ENCODE peak calls at places on chromosomes 7 and 10, in nine cellular contexts. One of them, this sample, is unnamed.

GRCh38 chr7:2580636-2581035 is 21.9 kb downstream of the IQCE start:
- DNase-seq in activated CD4-positive, alpha-beta T cell treated with anti-CD3 and anti-CD28 coated beads, Interleukin-2, amount 50 U/mL, for 24 hours: no peak
- DNase-seq in PC-9: no peak
- DNase-seq in hypothalamus: no peak
- DNase-seq in SK-N-SH: no peak
- DNase-seq in kidney tubule cell: no peak
- DNase-seq in left colon: no peak
- DNase-seq in naive thymus-derived CD4-positive, alpha-beta T cell: no peak
- DNase-seq in CD8-positive, alpha-beta T cell: no peak
- DNase-seq in this sample: no peak

GRCh38 chr10:49350856-49351532 is 44.9 kb downstream of the DRGX start:
- DNase-seq in SK-N-SH: no peak
- DNase-seq in kidney tubule cell: no peak
- DNase-seq in PC-9: no peak
- DNase-seq in left colon: no peak
- DNase-seq in CD8-positive, alpha-beta T cell: no peak
- DNase-seq in naive thymus-derived CD4-positive, alpha-beta T cell: no peak
- DNase-seq in hypothalamus: no peak
- DNase-seq in activated CD4-positive, alpha-beta T cell treated with anti-CD3 and anti-CD28 coated beads, Interleukin-2, amount 50 U/mL, for 24 hours: no peak
- DNase-seq in this sample: no peak

GRCh38 chr7:138436388-138436787 is 23.7 kb upstream of the TRIM24 start:
- DNase-seq in left colon: no peak
- DNase-seq in hypothalamus: no peak
- DNase-seq in activated CD4-positive, alpha-beta T cell treated with anti-CD3 and anti-CD28 coated beads, Interleukin-2, amount 50 U/mL, for 24 hours: no peak
- DNase-seq in kidney tubule cell: no peak
- DNase-seq in CD8-positive, alpha-beta T cell: no peak
- DNase-seq in SK-N-SH: no peak
- DNase-seq in naive thymus-derived CD4-positive, alpha-beta T cell: no peak
- DNase-seq in PC-9: no peak
- DNase-seq in this sample: no peak

GRCh38 chr7:76515999-76516443 is 5.7 kb downstream of the UPK3B start:
- DNase-seq in CD8-positive, alpha-beta T cell: no peak
- DNase-seq in naive thymus-derived CD4-positive, alpha-beta T cell: peak
- DNase-seq in left colon: no peak
- DNase-seq in SK-N-SH: peak
- DNase-seq in kidney tubule cell: peak
- DNase-seq in activated CD4-positive, alpha-beta T cell treated with anti-CD3 and anti-CD28 coated beads, Interleukin-2, amount 50 U/mL, for 24 hours: no peak
- DNase-seq in PC-9: peak
- DNase-seq in hypothalamus: peak
- DNase-seq in this sample: peak

GRCh38 chr7:102913846-102914245 is 1.0 kb downstream of the LRRC17 start:
- DNase-seq in naive thymus-derived CD4-positive, alpha-beta T cell: no peak
- DNase-seq in SK-N-SH: no peak
- DNase-seq in hypothalamus: no peak
- DNase-seq in left colon: no peak
- DNase-seq in CD8-positive, alpha-beta T cell: no peak
- DNase-seq in PC-9: no peak
- DNase-seq in activated CD4-positive, alpha-beta T cell treated with anti-CD3 and anti-CD28 coated beads, Interleukin-2, amount 50 U/mL, for 24 hours: no peak
- DNase-seq in kidney tubule cell: no peak
- DNase-seq in this sample: no peak

GRCh38 chr7:115678049-115678982 is 352.2 kb downstream of the TFEC start:
- DNase-seq in CD8-positive, alpha-beta T cell: no peak
- DNase-seq in hypothalamus: no peak
- DNase-seq in left colon: peak
- DNase-seq in naive thymus-derived CD4-positive, alpha-beta T cell: no peak
- DNase-seq in activated CD4-positive, alpha-beta T cell treated with anti-CD3 and anti-CD28 coated beads, Interleukin-2, amount 50 U/mL, for 24 hours: no peak
- DNase-seq in PC-9: no peak
- DNase-seq in kidney tubule cell: peak
- DNase-seq in SK-N-SH: no peak
- DNase-seq in this sample: no peak

GRCh38 chr10:11147723-11148122 is 130.1 kb downstream of the CELF2 start:
- DNase-seq in activated CD4-positive, alpha-beta T cell treated with anti-CD3 and anti-CD28 coated beads, Interleukin-2, amount 50 U/mL, for 24 hours: no peak
- DNase-seq in PC-9: no peak
- DNase-seq in hypothalamus: no peak
- DNase-seq in naive thymus-derived CD4-positive, alpha-beta T cell: no peak
- DNase-seq in CD8-positive, alpha-beta T cell: no peak
- DNase-seq in SK-N-SH: no peak
- DNase-seq in kidney tubule cell: no peak
- DNase-seq in left colon: no peak
- DNase-seq in this sample: peak

GRCh38 chr10:11563936-11564335 is 47.5 kb downstream of the USP6NL start:
- DNase-seq in SK-N-SH: no peak
- DNase-seq in kidney tubule cell: no peak
- DNase-seq in activated CD4-positive, alpha-beta T cell treated with anti-CD3 and anti-CD28 coated beads, Interleukin-2, amount 50 U/mL, for 24 hours: no peak
- DNase-seq in CD8-positive, alpha-beta T cell: no peak
- DNase-seq in naive thymus-derived CD4-positive, alpha-beta T cell: no peak
- DNase-seq in left colon: no peak
- DNase-seq in hypothalamus: no peak
- DNase-seq in PC-9: no peak
- DNase-seq in this sample: no peak

GRCh38 chr7:45646207-45646821 is 72.1 kb downstream of the ADCY1 start:
- DNase-seq in naive thymus-derived CD4-positive, alpha-beta T cell: no peak
- DNase-seq in left colon: no peak
- DNase-seq in activated CD4-positive, alpha-beta T cell treated with anti-CD3 and anti-CD28 coated beads, Interleukin-2, amount 50 U/mL, for 24 hours: no peak
- DNase-seq in CD8-positive, alpha-beta T cell: no peak
- DNase-seq in hypothalamus: no peak
- DNase-seq in PC-9: no peak
- DNase-seq in kidney tubule cell: no peak
- DNase-seq in SK-N-SH: no peak
- DNase-seq in this sample: no peak

GRCh38 chr7:106462914-106463482 is 178.2 kb upstream of the NAMPT start:
- DNase-seq in left colon: no peak
- DNase-seq in kidney tubule cell: no peak
- DNase-seq in SK-N-SH: no peak
- DNase-seq in activated CD4-positive, alpha-beta T cell treated with anti-CD3 and anti-CD28 coated beads, Interleukin-2, amount 50 U/mL, for 24 hours: no peak
- DNase-seq in CD8-positive, alpha-beta T cell: no peak
- DNase-seq in naive thymus-derived CD4-positive, alpha-beta T cell: no peak
- DNase-seq in hypothalamus: no peak
- DNase-seq in PC-9: no peak
- DNase-seq in this sample: no peak

GRCh38 chr7:2321020-2321419 is 6.8 kb upstream of the SNX8 start:
- DNase-seq in activated CD4-positive, alpha-beta T cell treated with anti-CD3 and anti-CD28 coated beads, Interleukin-2, amount 50 U/mL, for 24 hours: no peak
- DNase-seq in CD8-positive, alpha-beta T cell: no peak
- DNase-seq in SK-N-SH: no peak
- DNase-seq in kidney tubule cell: peak
- DNase-seq in hypothalamus: no peak
- DNase-seq in PC-9: peak
- DNase-seq in left colon: no peak
- DNase-seq in naive thymus-derived CD4-positive, alpha-beta T cell: no peak
- DNase-seq in this sample: no peak

GRCh38 chr7:82506208-82506607 is 62.6 kb upstream of the CACNA2D1 start:
- DNase-seq in SK-N-SH: no peak
- DNase-seq in hypothalamus: no peak
- DNase-seq in PC-9: no peak
- DNase-seq in kidney tubule cell: no peak
- DNase-seq in activated CD4-positive, alpha-beta T cell treated with anti-CD3 and anti-CD28 coated beads, Interleukin-2, amount 50 U/mL, for 24 hours: no peak
- DNase-seq in left colon: no peak
- DNase-seq in CD8-positive, alpha-beta T cell: no peak
- DNase-seq in naive thymus-derived CD4-positive, alpha-beta T cell: no peak
- DNase-seq in this sample: no peak

GRCh38 chr10:131750973-131751826 is 149.6 kb upstream of the PPP2R2D start:
- DNase-seq in left colon: no peak
- DNase-seq in naive thymus-derived CD4-positive, alpha-beta T cell: no peak
- DNase-seq in PC-9: no peak
- DNase-seq in SK-N-SH: no peak
- DNase-seq in CD8-positive, alpha-beta T cell: no peak
- DNase-seq in hypothalamus: no peak
- DNase-seq in kidney tubule cell: no peak
- DNase-seq in activated CD4-positive, alpha-beta T cell treated with anti-CD3 and anti-CD28 coated beads, Interleukin-2, amount 50 U/mL, for 24 hours: no peak
- DNase-seq in this sample: no peak

GRCh38 chr7:17403996-17404395 is 105.5 kb downstream of the AHR start:
- DNase-seq in PC-9: no peak
- DNase-seq in naive thymus-derived CD4-positive, alpha-beta T cell: no peak
- DNase-seq in kidney tubule cell: no peak
- DNase-seq in hypothalamus: no peak
- DNase-seq in left colon: no peak
- DNase-seq in activated CD4-positive, alpha-beta T cell treated with anti-CD3 and anti-CD28 coated beads, Interleukin-2, amount 50 U/mL, for 24 hours: no peak
- DNase-seq in SK-N-SH: no peak
- DNase-seq in CD8-positive, alpha-beta T cell: no peak
- DNase-seq in this sample: no peak

GRCh38 chr10:18699849-18700554 is 40.8 kb downstream of the ARL5B start:
- DNase-seq in SK-N-SH: no peak
- DNase-seq in hypothalamus: no peak
- DNase-seq in left colon: no peak
- DNase-seq in kidney tubule cell: no peak
- DNase-seq in naive thymus-derived CD4-positive, alpha-beta T cell: no peak
- DNase-seq in PC-9: no peak
- DNase-seq in CD8-positive, alpha-beta T cell: no peak
- DNase-seq in activated CD4-positive, alpha-beta T cell treated with anti-CD3 and anti-CD28 coated beads, Interleukin-2, amount 50 U/mL, for 24 hours: no peak
- DNase-seq in this sample: no peak

GRCh38 chr7:51314726-51315125 is 1.9 kb downstream of the COBL start:
- DNase-seq in PC-9: peak
- DNase-seq in CD8-positive, alpha-beta T cell: no peak
- DNase-seq in hypothalamus: no peak
- DNase-seq in activated CD4-positive, alpha-beta T cell treated with anti-CD3 and anti-CD28 coated beads, Interleukin-2, amount 50 U/mL, for 24 hours: no peak
- DNase-seq in SK-N-SH: no peak
- DNase-seq in left colon: no peak
- DNase-seq in kidney tubule cell: peak
- DNase-seq in naive thymus-derived CD4-positive, alpha-beta T cell: no peak
- DNase-seq in this sample: no peak

GRCh38 chr10:6247041-6247712 is 44.4 kb downstream of the PFKFB3 start:
- DNase-seq in PC-9: no peak
- DNase-seq in SK-N-SH: no peak
- DNase-seq in left colon: no peak
- DNase-seq in naive thymus-derived CD4-positive, alpha-beta T cell: no peak
- DNase-seq in hypothalamus: peak
- DNase-seq in kidney tubule cell: no peak
- DNase-seq in activated CD4-positive, alpha-beta T cell treated with anti-CD3 and anti-CD28 coated beads, Interleukin-2, amount 50 U/mL, for 24 hours: no peak
- DNase-seq in CD8-positive, alpha-beta T cell: no peak
- DNase-seq in this sample: no peak

GRCh38 chr10:69655124-69655867 is 25.2 kb downstream of the FAM241B start:
- DNase-seq in hypothalamus: no peak
- DNase-seq in SK-N-SH: peak
- DNase-seq in naive thymus-derived CD4-positive, alpha-beta T cell: no peak
- DNase-seq in activated CD4-positive, alpha-beta T cell treated with anti-CD3 and anti-CD28 coated beads, Interleukin-2, amount 50 U/mL, for 24 hours: no peak
- DNase-seq in left colon: no peak
- DNase-seq in kidney tubule cell: no peak
- DNase-seq in CD8-positive, alpha-beta T cell: no peak
- DNase-seq in PC-9: no peak
- DNase-seq in this sample: no peak

GRCh38 chr7:111232249-111233084 is 141.5 kb downstream of the LRRN3 start:
- DNase-seq in PC-9: no peak
- DNase-seq in activated CD4-positive, alpha-beta T cell treated with anti-CD3 and anti-CD28 coated beads, Interleukin-2, amount 50 U/mL, for 24 hours: no peak
- DNase-seq in CD8-positive, alpha-beta T cell: no peak
- DNase-seq in hypothalamus: no peak
- DNase-seq in SK-N-SH: no peak
- DNase-seq in naive thymus-derived CD4-positive, alpha-beta T cell: no peak
- DNase-seq in kidney tubule cell: peak
- DNase-seq in left colon: no peak
- DNase-seq in this sample: no peak

This sample was measured in immature natural killer cell.